ENCODE peak calls at places on chromosomes 16 and 17, in seven cellular contexts. Z is endodermal cell, C is GM12864, U is kidney epithelial cell, X is retinal pigment epithelial cell, Q is fibroblast of lung, T is mucosa of descending colon. O is an unnamed sample.
A peak's percentile ranks its signal among the peaks of the same experiment; 100 is the strongest.

GRCh38 chr17:72700226-72700625 is 392.3 kb downstream of the SLC39A11 start:
- DNase-seq in T (no peak), Q (no peak), X (no peak), U (no peak), C (no peak), Z (no peak), O (no peak)

GRCh38 chr16:69482410-69482951 is 58.1 kb downstream of the CYB5B start:
- DNase-seq in Q (peak; percentile 81), X (no peak), C (no peak), U (no peak), Z (peak; percentile 48), T (peak; percentile 51), O (peak; percentile 58)

GRCh38 chr17:40557531-40558299 is 7.6 kb downstream of the CCR7 start:
- DNase-seq in Z (peak; percentile 32), C (no peak), X (no peak), U (no peak), T (no peak), Q (no peak), O (no peak)

GRCh38 chr17:72332367-72332766 is 211.5 kb downstream of the SOX9 start:
- DNase-seq in Q (no peak), X (no peak), T (no peak), Z (no peak), C (peak; percentile 29), U (no peak), O (no peak)

GRCh38 chr17:27354051-27354490 is 60.2 kb downstream of the WSB1 start:
- DNase-seq in Q (no peak), T (peak; percentile 64), U (no peak), Z (no peak), C (no peak), X (no peak), O (no peak)

GRCh38 chr16:31087971-31088370 is 772 bp downstream of the PRSS53 start:
- DNase-seq in T (no peak), U (no peak), Z (peak; percentile 21), X (no peak), Q (no peak), C (no peak), O (no peak)

GRCh38 chr16:81280393-81280792 is 34.4 kb upstream of the GAN start:
- DNase-seq in X (no peak), C (no peak), U (no peak), T (no peak), Q (no peak), Z (no peak), O (peak; percentile 4)

GRCh38 chr17:31477417-31478055 is 86.1 kb downstream of the RAB11FIP4 start:
- DNase-seq in T (no peak), Z (no peak), Q (no peak), C (no peak), X (no peak), U (no peak), O (no peak)

GRCh38 chr17:57135026-57135747 is 50.1 kb downstream of the AKAP1 start:
- DNase-seq in Z (no peak), U (no peak), C (no peak), X (no peak), Q (no peak), T (no peak), O (no peak)

GRCh38 chr17:333626-334396 is 18.8 kb downstream of the RPH3AL start:
- DNase-seq in Z (peak; percentile 88), U (no peak), C (no peak), T (peak; percentile 65), Q (peak; percentile 19), X (no peak), O (peak; percentile 48)

GRCh38 chr16:89187337-89188063 is 12.8 kb downstream of the SLC22A31 start:
- DNase-seq in T (peak; percentile 46), C (no peak), Q (peak; percentile 22), X (no peak), U (no peak), Z (peak; percentile 63), O (peak; percentile 18)

GRCh38 chr17:80899402-80900268 is 92.0 kb upstream of the CHMP6 start:
- DNase-seq in C (no peak), Z (peak; percentile 96), X (no peak), Q (peak; percentile 37), U (no peak), T (no peak), O (peak; percentile 38)

GRCh38 chr17:42406602-42407288 is 16.3 kb downstream of the CAVIN1 start:
- DNase-seq in U (no peak), T (no peak), Z (peak; percentile 39), Q (no peak), X (no peak), C (no peak), O (no peak)

GRCh38 chr16:73151225-73151624 is 103.3 kb upstream of the ZFHX3 start:
- DNase-seq in X (no peak), Z (peak; percentile 63), U (no peak), T (no peak), Q (no peak), C (no peak), O (no peak)

GRCh38 chr17:39716879-39717536 is 13.3 kb downstream of the MIEN1 start:
- DNase-seq in Q (no peak), X (no peak), C (no peak), T (peak; percentile 68), Z (no peak), U (no peak), O (no peak)

DNA sequence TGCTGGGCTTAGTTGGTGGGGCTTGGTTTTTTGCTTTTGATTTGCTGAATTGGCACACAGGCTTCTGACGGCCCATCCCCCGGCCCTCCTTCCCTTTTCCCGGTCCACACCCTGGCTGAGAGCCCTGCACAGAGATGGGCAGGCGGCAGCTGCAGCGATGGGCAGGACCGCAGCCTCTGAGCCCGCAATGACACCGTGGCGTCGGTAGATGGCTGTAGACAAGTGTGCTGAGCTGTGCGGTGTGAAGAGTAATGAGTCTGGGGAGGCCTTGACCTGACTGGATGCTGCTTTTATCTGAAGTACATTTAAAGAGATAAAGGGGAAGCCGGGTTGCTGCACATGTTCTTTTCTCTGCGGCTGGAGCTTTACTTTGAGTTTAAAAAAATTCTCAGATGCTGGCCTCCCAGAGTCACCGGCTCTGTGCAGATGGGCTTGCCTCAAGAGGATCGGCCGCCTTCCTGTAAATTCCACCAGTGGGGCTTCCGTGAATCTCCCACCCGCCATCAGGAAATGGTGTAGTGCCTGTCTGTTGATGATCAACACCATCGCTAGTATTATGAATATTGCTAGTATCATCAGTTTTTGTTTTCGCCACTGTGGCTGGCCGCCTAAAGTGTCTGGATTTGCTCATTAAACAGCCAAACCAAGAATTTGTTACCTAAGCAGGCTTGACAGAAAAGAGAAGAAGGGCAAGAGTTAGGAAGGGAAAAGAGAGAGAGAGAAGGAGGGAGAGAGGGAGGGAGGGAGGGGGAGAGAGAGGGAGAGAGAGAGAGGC is 245.6 kb upstream of the RBFOX1 start:
- DNase-seq in Q (no peak), X (no peak), T (no peak), Z (peak; percentile 92), C (no peak), U (no peak), O (no peak)
- TF ChIP-seq CTCF in Q (no peak), X (no peak), T (no peak), Z (peak; percentile 79), C (no peak), U (peak; percentile 26), O (no peak)

GRCh38 chr17:16450028-16450427 is 34.7 kb downstream of the TRPV2 start:
- DNase-seq in X (no peak), T (no peak), Z (no peak), Q (no peak), C (no peak), U (no peak), O (no peak)

GRCh38 chr17:16456770-16457316 is 35.1 kb downstream of the LRRC75A start:
- DNase-seq in U (no peak), Q (no peak), X (no peak), C (no peak), T (peak; percentile 28), Z (peak; percentile 78), O (no peak)

GRCh38 chr17:16449121-16449570 is 33.8 kb downstream of the TRPV2 start:
- DNase-seq in T (peak; percentile 47), U (no peak), Z (no peak), Q (peak; percentile 48), C (no peak), X (peak; percentile 47), O (peak; percentile 55)

GRCh38 chr17:16455997-16456769 is 35.8 kb downstream of the LRRC75A start:
- DNase-seq in C (no peak), U (no peak), T (no peak), X (no peak), Q (no peak), Z (no peak), O (no peak)

DNA sequence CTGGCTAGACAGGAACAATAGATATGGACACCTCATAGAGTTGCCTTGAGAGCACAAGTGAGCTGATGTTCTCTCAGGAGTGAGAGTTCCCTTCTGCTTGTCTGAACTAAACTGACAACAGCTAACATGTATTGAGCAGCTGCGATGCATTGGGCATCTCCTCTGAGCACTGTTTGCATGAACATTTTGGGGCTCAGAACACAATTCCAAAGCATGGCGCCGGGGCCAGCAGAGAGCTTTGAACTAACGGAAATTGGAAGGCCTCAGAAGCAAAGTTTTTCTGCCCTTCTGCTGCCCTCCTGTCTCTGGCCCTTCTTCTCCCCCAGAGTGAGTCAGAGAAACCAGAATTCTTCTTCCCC is 38.1 kb downstream of the TRPV2 start:
- DNase-seq in Q (no peak), Z (no peak), U (no peak), C (no peak), X (no peak), T (no peak), O (no peak)
- TF ChIP-seq CTCF in Q (no peak), Z (no peak), U (no peak), C (no peak), X (no peak), T (no peak), O (no peak)

GRCh38 chr16:61946019-61946418 is 90.2 kb downstream of the CDH8 start:
- DNase-seq in C (no peak), Z (no peak), U (no peak), T (no peak), Q (no peak), X (no peak), O (no peak)
- TF ChIP-seq CTCF in C (no peak), Z (peak; percentile 70), U (no peak), T (no peak), Q (no peak), X (peak; percentile 28), O (no peak)

GRCh38 chr17:59607817-59608403 is 11.8 kb upstream of the CLTC start:
- DNase-seq in Z (peak; percentile 88), T (no peak), Q (no peak), C (no peak), U (no peak), X (no peak), O (peak; percentile 25)
- TF ChIP-seq CTCF in Z (peak; percentile 71), T (no peak), Q (peak; percentile 25), C (peak; percentile 29), U (peak; percentile 21), X (peak; percentile 35), O (peak; percentile 38)

GRCh38 chr17:33521784-33522183 is 228.7 kb upstream of the ASIC2 start:
- DNase-seq in C (no peak), Z (peak; percentile 94), X (no peak), Q (no peak), U (no peak), T (no peak), O (peak; percentile 3)
- TF ChIP-seq CTCF in C (peak; percentile 33), Z (peak; percentile 83), X (peak; percentile 85), Q (peak; percentile 25), U (peak; percentile 56), T (no peak), O (peak; percentile 57)

GRCh38 chr17:20944014-20944905 is 98.6 kb downstream of the USP22 start:
- DNase-seq in X (no peak), Q (no peak), U (no peak), C (no peak), Z (peak; percentile 93), T (peak; percentile 62), O (peak; percentile 60)
- TF ChIP-seq CTCF in X (peak; percentile 63), Q (no peak), U (peak; percentile 42), C (peak; percentile 68), Z (peak; percentile 84), T (peak; percentile 41), O (peak; percentile 46)

O was measured in choroid plexus epithelial cell.